ENCODE peak calls at places on chromosomes 2 and 18, in six cellular contexts. N, K, J, G, L and D are unnamed samples.

GRCh38 chr18:25279133-25279532 is 72.8 kb downstream of the ZNF521 start:
- DNase-seq in N (peak), K (no peak), J (peak), G (no peak), L (no peak), D (no peak)

GRCh38 chr18:13563390-13563805 is 163.0 kb downstream of the FAM210A start:
- DNase-seq in N (no peak), K (no peak), J (no peak), G (no peak), L (peak), D (no peak)

GRCh38 chr2:118279005-118279404 is 190.7 kb downstream of the INSIG2 start:
- DNase-seq in N (no peak), K (no peak), J (no peak), G (no peak), L (no peak), D (no peak)

GRCh38 chr18:33584845-33585775 is 7.1 kb downstream of the ASXL3 start:
- DNase-seq in N (no peak), K (no peak), J (no peak), G (no peak), L (no peak), D (no peak)

GRCh38 chr2:240875228-240876034 is 6.8 kb downstream of the AGXT start:
- DNase-seq in N (no peak), K (no peak), J (no peak), G (peak), L (no peak), D (peak)

GRCh38 chr2:30782124-30782523 is 25.1 kb downstream of the CAPN13 start:
- DNase-seq in N (no peak), K (no peak), J (no peak), G (no peak), L (no peak), D (no peak)

GRCh38 chr2:98569197-98569793 is 39.0 kb downstream of the COA5 start:
- DNase-seq in N (peak), K (peak), J (peak), G (peak), L (no peak), D (no peak)

GRCh38 chr2:176174382-176174834 is 14.1 kb upstream of the HOXD1 start:
- DNase-seq in N (no peak), K (no peak), J (no peak), G (no peak), L (no peak), D (no peak)

GRCh38 chr2:2751715-2752315 is 420.7 kb upstream of the MYT1L start:
- DNase-seq in N (no peak), K (no peak), J (no peak), G (peak), L (peak), D (no peak)

GRCh38 chr2:55954306-55955035 is 30.9 kb upstream of the EFEMP1 start:
- DNase-seq in N (peak), K (no peak), J (peak), G (no peak), L (no peak), D (no peak)

GRCh38 chr2:159960413-159960812 is 102.0 kb downstream of the PLA2R1 start:
- DNase-seq in N (peak), K (no peak), J (peak), G (no peak), L (no peak), D (no peak)

GRCh38 chr18:58501033-58501432 is 127.9 kb downstream of the ALPK2 start:
- DNase-seq in N (no peak), K (no peak), J (no peak), G (no peak), L (no peak), D (no peak)

GRCh38 chr2:180705551-180705950 is 274.9 kb upstream of the UBE2E3 start:
- DNase-seq in N (peak), K (no peak), J (peak), G (no peak), L (no peak), D (no peak)

GRCh38 chr2:96175951-96176350 is 30.7 kb upstream of the DUSP2 start:
- DNase-seq in N (peak), K (no peak), J (peak), G (no peak), L (no peak), D (no peak)

GRCh38 chr2:128781888-128782385 is 463.3 kb upstream of the HS6ST1 start:
- DNase-seq in N (no peak), K (no peak), J (no peak), G (peak), L (no peak), D (peak)

GRCh38 chr2:10501980-10502802 is 54.1 kb upstream of the ODC1 start:
- DNase-seq in N (no peak), K (no peak), J (no peak), G (peak), L (peak), D (no peak)

GRCh38 chr2:10900216-10901109 is 11.3 kb upstream of the KCNF1 start:
- DNase-seq in N (no peak), K (no peak), J (no peak), G (no peak), L (peak), D (no peak)

GRCh38 chr2:224894356-224894755 is 147.9 kb downstream of the DOCK10 start:
- DNase-seq in N (no peak), K (no peak), J (no peak), G (no peak), L (no peak), D (peak)

GRCh38 chr2:145085616-145086015 is 565.7 kb upstream of the ZEB2 start:
- DNase-seq in N (peak), K (no peak), J (peak), G (no peak), L (no peak), D (no peak)

GRCh38 chr18:56787392-56787791 is 136.2 kb downstream of the WDR7 start:
- DNase-seq in N (no peak), K (no peak), J (no peak), G (no peak), L (no peak), D (no peak)

GRCh38 chr2:217258170-217258569 is 398.3 kb upstream of the TNP1 start:
- DNase-seq in N (no peak), K (no peak), J (no peak), G (no peak), L (no peak), D (no peak)

GRCh38 chr2:67564076-67564475 is 166.9 kb downstream of the ETAA1 start:
- DNase-seq in N (peak), K (no peak), J (peak), G (no peak), L (no peak), D (no peak)

GRCh38 chr2:127001751-127002150 is 103.1 kb downstream of the TEX51 start:
- DNase-seq in N (no peak), K (no peak), J (no peak), G (no peak), L (no peak), D (no peak)

DNA sequence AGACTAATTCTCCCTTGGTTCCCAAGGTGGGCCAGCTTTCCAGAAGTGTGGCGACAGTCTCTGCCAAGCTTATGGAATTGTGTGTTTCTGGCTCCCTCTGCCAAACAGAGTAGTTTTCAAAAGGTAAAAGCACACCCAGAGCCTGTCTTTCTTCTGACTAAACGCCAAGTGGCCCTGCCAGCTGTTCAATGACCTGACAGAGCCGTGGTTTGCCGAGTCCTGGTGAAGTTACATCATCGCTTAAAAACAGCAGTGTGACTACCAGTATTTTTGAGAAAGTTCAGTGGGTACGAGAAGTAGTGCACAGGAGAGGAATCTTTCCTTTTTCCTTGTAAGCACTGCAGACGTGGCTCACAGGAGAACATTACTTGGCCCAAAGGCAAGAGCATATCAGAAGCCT is 1.9 kb downstream of the PER2 start:
- DNase-seq in N (peak), K (no peak), J (peak), G (peak), L (peak), D (peak)
- TF ChIP-seq CTCF in N (no peak), K (no peak), J (no peak), G (no peak), L (peak), D (no peak)

GRCh38 chr2:20052872-20053281 is 1.4 kb upstream of the LAPTM4A start:
- DNase-seq in N (peak), K (no peak), J (peak), G (no peak), L (peak), D (no peak)
- TF ChIP-seq CTCF in N (no peak), K (no peak), J (no peak), G (no peak), L (no peak), D (no peak)

GRCh38 chr2:165287083-165287778 is 48.0 kb downstream of the SCN2A start:
- DNase-seq in N (no peak), K (no peak), J (no peak), G (no peak), L (no peak), D (no peak)
- TF ChIP-seq CTCF in N (no peak), K (no peak), J (no peak), G (no peak), L (no peak), D (no peak)

GRCh38 chr18:73150199-73150598 is 282.4 kb upstream of the NETO1 start:
- DNase-seq in N (no peak), K (no peak), J (no peak), G (no peak), L (no peak), D (no peak)
- TF ChIP-seq CTCF in N (no peak), K (no peak), J (no peak), G (no peak), L (no peak), D (no peak)

GRCh38 chr2:149701241-149701640 is 113.7 kb upstream of the MMADHC start:
- DNase-seq in N (no peak), K (no peak), J (no peak), G (no peak), L (no peak), D (no peak)

GRCh38 chr2:149703281-149703680 is 115.7 kb upstream of the MMADHC start:
- DNase-seq in N (no peak), K (no peak), J (peak), G (no peak), L (no peak), D (no peak)

DNA sequence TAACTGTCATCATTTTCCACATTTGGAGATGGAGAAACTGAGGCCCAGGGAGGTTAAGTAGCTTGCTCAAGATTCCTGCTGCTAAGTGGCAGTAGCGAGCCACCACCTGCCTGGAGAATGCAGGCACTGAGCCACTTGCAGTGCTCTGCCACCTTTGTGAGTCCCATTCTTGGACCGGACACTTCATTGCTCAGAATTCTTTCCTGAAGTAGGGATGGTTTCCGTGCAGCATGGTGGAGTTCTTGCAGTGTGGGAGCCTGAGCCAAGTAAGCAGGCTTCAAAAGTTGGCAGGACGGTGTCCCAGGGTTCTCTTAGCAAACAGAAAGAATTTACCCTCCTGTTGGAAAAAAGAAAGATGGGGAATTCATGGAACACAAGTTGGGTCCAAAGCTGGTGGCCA is 115.0 kb upstream of the MMADHC start:
- DNase-seq in N (no peak), K (no peak), J (no peak), G (no peak), L (no peak), D (no peak)
- TF ChIP-seq CTCF in N (no peak), K (no peak), J (no peak), G (no peak), L (no peak), D (no peak)

DNA sequence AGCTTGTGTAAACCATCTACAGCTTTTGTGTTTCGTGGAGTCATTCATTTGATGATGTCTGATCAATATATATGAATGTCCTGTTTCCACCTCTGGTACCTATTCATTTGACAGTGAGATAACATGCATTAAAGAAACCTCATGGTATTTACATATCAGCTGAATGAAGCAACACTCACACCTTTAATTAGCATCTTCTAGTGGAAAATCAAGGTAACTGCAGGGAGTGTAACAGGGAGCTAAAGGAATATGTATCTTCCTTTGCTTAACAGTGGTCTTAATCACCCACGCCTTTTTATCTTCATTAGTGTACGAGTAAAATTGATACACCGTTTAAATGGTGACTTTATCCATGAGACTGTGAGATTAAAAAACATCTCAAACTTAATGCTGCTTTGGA is 15.6 kb downstream of the SLC39A10 start:
- DNase-seq in N (no peak), K (no peak), J (no peak), G (no peak), L (no peak), D (no peak)
- TF ChIP-seq CTCF in N (peak), K (no peak), J (peak), G (no peak), L (no peak), D (no peak)

GRCh38 chr2:185628985-185629384 is 109.6 kb upstream of the FSIP2 start:
- DNase-seq in N (peak), K (no peak), J (no peak), G (no peak), L (no peak), D (no peak)
- TF ChIP-seq CTCF in N (no peak), K (no peak), J (no peak), G (no peak), L (no peak), D (no peak)